ENCODE peak calls at places on chromosomes 13 and 19, in nine cellular contexts. G is stimulated activated CD8-positive, alpha-beta memory T cell treated with anti-CD3 and anti-CD28 coated beads, Interleukin-4, amount 100 ng/mL, for 1 hour; X is NCI-H1417; E is RPMI8226; B is H7; F is kidney epithelial cell; D is NCI-H1092 treated with DMSO at 0.1 percent for 48 hours; L is mesothelial cell of epicardium; I is hepatic stellate cell. Y is an unnamed sample.

GRCh38 chr19:49889687-49890348 is 6.9 kb downstream of the IL4I1 start:
- DNase-seq in G (peak; percentile 47), X (no peak), E (peak; percentile 69), B (peak; percentile 93), F (no peak), D (peak; percentile 51), L (peak; percentile 66), I (peak; percentile 62), Y (no peak)

GRCh38 chr19:38693380-38694223 is 46.2 kb downstream of the ACTN4 start:
- DNase-seq in G (peak; percentile 10), X (no peak), E (no peak), B (peak; percentile 83), F (peak; percentile 95), D (no peak), L (peak; percentile 56), I (peak; percentile 68), Y (no peak)

GRCh38 chr19:43700368-43701015 is 15.4 kb upstream of the IRGC start:
- DNase-seq in G (no peak), X (no peak), E (peak; percentile 93), B (no peak), F (no peak), D (no peak), L (no peak), I (no peak), Y (no peak)

GRCh38 chr19:5074418-5074817 is 105.5 kb downstream of the KDM4B start:
- DNase-seq in G (no peak), X (peak; percentile 62), E (no peak), B (no peak), F (no peak), D (no peak), L (no peak), I (no peak), Y (no peak)

GRCh38 chr19:50791594-50792245 is 1.5 kb downstream of the ACP4 start:
- DNase-seq in G (no peak), X (no peak), E (no peak), B (peak; percentile 69), F (no peak), D (no peak), L (no peak), I (no peak), Y (no peak)

GRCh38 chr13:65553328-65553727 is 1676.8 kb downstream of the PCDH9 start:
- DNase-seq in G (no peak), X (no peak), E (no peak), B (no peak), F (no peak), D (no peak), L (no peak), I (no peak), Y (no peak)

GRCh38 chr19:54518844-54519243 is 16.2 kb downstream of the LAIR2 start:
- DNase-seq in G (no peak), X (no peak), E (no peak), B (no peak), F (no peak), D (no peak), L (no peak), I (no peak), Y (no peak)

GRCh38 chr19:10238172-10238783 is 7.1 kb upstream of the S1PR2 start:
- DNase-seq in G (no peak), X (peak; percentile 87), E (no peak), B (no peak), F (no peak), D (peak; percentile 97), L (no peak), I (peak; percentile 75), Y (peak; percentile 71)

GRCh38 chr13:113548171-113548641 is 36.3 kb upstream of the TFDP1 start:
- DNase-seq in G (no peak), X (peak; percentile 83), E (no peak), B (peak; percentile 55), F (no peak), D (peak; percentile 55), L (peak; percentile 37), I (no peak), Y (no peak)

GRCh38 chr19:15538774-15539173 is 30.4 kb downstream of the CYP4F22 start:
- DNase-seq in G (no peak), X (no peak), E (peak; percentile 43), B (no peak), F (no peak), D (no peak), L (no peak), I (no peak), Y (no peak)

GRCh38 chr19:32550666-32551065 is 30.3 kb upstream of the PDCD5 start:
- DNase-seq in G (no peak), X (no peak), E (no peak), B (no peak), F (no peak), D (no peak), L (no peak), I (no peak), Y (no peak)

GRCh38 chr19:41589371-41589770 is 13.4 kb downstream of the CEACAM21 start:
- DNase-seq in G (no peak), X (no peak), E (no peak), B (no peak), F (no peak), D (no peak), L (no peak), I (no peak), Y (no peak)

GRCh38 chr13:53206455-53206854 is 177.8 kb downstream of the OLFM4 start:
- DNase-seq in G (no peak), X (peak; percentile 16), E (no peak), B (peak; percentile 51), F (no peak), D (peak; percentile 29), L (no peak), I (no peak), Y (peak; percentile 30)

GRCh38 chr13:53201454-53202225 is 173.0 kb downstream of the OLFM4 start:
- DNase-seq in G (no peak), X (no peak), E (no peak), B (peak; percentile 64), F (no peak), D (peak; percentile 35), L (no peak), I (no peak), Y (no peak)